ENCODE peak calls at places on chromosomes 1 and 21, in six cellular contexts. Y, C, K, R, Q and V are unnamed samples.

GRCh38 chr21:29793712-29794111 is 146.1 kb downstream of the GRIK1 start:
- DNase-seq in Y (no peak), C (no peak), K (no peak), R (no peak), Q (no peak), V (no peak)

GRCh38 chr21:28257276-28257675 is 735.4 kb downstream of the LTN1 start:
- DNase-seq in Y (peak; percentile 81), C (no peak), K (no peak), R (no peak), Q (no peak), V (no peak)

GRCh38 chr21:28908351-28908750 is 84.3 kb downstream of the LTN1 start:
- DNase-seq in Y (no peak), C (no peak), K (no peak), R (no peak), Q (no peak), V (no peak)

GRCh38 chr1:60386259-60386658 is 312.7 kb upstream of the C1orf87 start:
- DNase-seq in Y (no peak), C (no peak), K (no peak), R (no peak), Q (no peak), V (no peak)

GRCh38 chr1:1432566-1432950 is 2.9 kb upstream of the VWA1 start:
- DNase-seq in Y (no peak), C (no peak), K (no peak), R (no peak), Q (no peak), V (no peak)

GRCh38 chr21:32336711-32337110 is 38.1 kb downstream of the MRAP start:
- DNase-seq in Y (peak; percentile 13), C (no peak), K (no peak), R (no peak), Q (no peak), V (no peak)

GRCh38 chr1:230849451-230850194 is 18.7 kb downstream of the C1orf198 start:
- DNase-seq in Y (peak; percentile 96), C (no peak), K (peak; percentile 80), R (no peak), Q (no peak), V (peak; percentile 77)

GRCh38 chr1:211730347-211730746 is 54.9 kb upstream of the NEK2 start:
- DNase-seq in Y (no peak), C (no peak), K (no peak), R (no peak), Q (no peak), V (no peak)

GRCh38 chr21:26844258-26845065 is 747 bp downstream of the ADAMTS1 start:
- DNase-seq in Y (peak; percentile 61), C (peak; percentile 42), K (no peak), R (no peak), Q (no peak), V (no peak)

GRCh38 chr1:53909946-53910345 is 16.0 kb downstream of the DIO1 start:
- DNase-seq in Y (peak; percentile 41), C (no peak), K (no peak), R (no peak), Q (no peak), V (no peak)

GRCh38 chr1:236518343-236518742 is 5.4 kb upstream of the LGALS8 start:
- DNase-seq in Y (peak; percentile 56), C (no peak), K (no peak), R (no peak), Q (no peak), V (no peak)

GRCh38 chr1:13513063-13513884 is 529 bp downstream of the LRRC38 start:
- DNase-seq in Y (peak; percentile 6), C (no peak), K (no peak), R (no peak), Q (no peak), V (no peak)

GRCh38 chr1:242802973-242803372 is 278.5 kb upstream of the PLD5 start:
- DNase-seq in Y (no peak), C (no peak), K (no peak), R (no peak), Q (no peak), V (no peak)

GRCh38 chr1:67717876-67718275 is 32.9 kb downstream of the GADD45A start:
- DNase-seq in Y (no peak), C (no peak), K (no peak), R (no peak), Q (no peak), V (no peak)
- TF ChIP-seq CTCF in Y (no peak), C (no peak), K (no peak), R (no peak), Q (no peak), V (no peak)

DNA sequence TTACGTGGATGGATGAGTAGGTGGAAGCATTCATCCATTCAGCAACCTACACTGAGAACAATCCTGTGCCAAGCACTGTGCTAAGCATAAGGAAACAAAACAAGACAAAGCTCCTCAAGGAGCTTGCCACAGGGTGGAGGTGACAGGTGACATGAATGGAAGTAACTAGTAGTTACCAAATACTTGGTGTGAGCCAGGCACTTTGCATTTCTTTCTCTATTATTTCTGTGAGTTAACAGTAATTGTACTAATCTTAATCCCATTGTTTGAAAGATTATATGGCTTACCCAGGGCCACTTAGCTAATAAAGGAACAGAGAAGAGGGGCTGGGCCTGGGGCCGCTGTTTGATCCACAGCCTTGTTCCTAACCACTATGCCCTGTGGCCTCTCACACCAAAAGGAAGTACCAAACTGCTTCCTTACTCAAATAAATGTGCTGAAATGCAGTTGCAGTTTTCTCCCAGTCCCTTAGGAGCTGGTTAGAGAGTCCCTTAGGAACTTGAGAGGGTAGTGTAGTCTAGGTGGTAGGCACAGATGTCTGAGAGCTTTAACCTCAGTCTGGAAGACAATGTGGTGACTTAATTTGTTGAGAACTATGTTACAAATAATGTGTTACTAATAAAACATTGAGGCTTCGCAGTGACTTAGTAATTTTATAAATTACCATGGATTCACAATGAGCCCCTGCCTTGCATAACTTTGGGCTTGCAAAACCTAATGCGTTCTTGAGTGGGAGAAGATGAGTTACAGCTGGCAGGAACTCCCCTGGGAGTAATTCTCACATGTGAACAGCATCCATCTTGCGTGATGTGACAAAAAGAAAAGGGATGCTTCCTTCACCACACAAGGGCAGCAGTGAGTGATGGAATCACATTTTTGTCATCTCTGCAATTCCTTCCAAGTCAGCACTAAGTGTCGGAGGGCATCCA is 69.8 kb downstream of the MPZL1 start:
- DNase-seq in Y (peak; percentile 91), C (no peak), K (peak; percentile 98), R (no peak), Q (no peak), V (peak; percentile 97)
- TF ChIP-seq CTCF in Y (no peak), C (no peak), K (peak; percentile 1), R (no peak), Q (no peak), V (peak; percentile 17)

GRCh38 chr1:164673584-164674214 is 114.7 kb downstream of the PBX1 start:
- DNase-seq in Y (no peak), C (no peak), K (no peak), R (no peak), Q (no peak), V (no peak)

GRCh38 chr1:164670026-164670425 is 111.0 kb downstream of the PBX1 start:
- DNase-seq in Y (no peak), C (no peak), K (no peak), R (no peak), Q (no peak), V (no peak)

GRCh38 chr1:164671597-164672327 is 112.8 kb downstream of the PBX1 start:
- DNase-seq in Y (no peak), C (no peak), K (no peak), R (no peak), Q (no peak), V (no peak)

GRCh38 chr1:164675342-164675904 is 116.4 kb downstream of the PBX1 start:
- DNase-seq in Y (no peak), C (peak; percentile 39), K (no peak), R (no peak), Q (no peak), V (no peak)

GRCh38 chr1:164672610-164673009 is 113.6 kb downstream of the PBX1 start:
- DNase-seq in Y (no peak), C (no peak), K (no peak), R (no peak), Q (no peak), V (no peak)
- TF ChIP-seq CTCF in Y (no peak), C (no peak), K (no peak), R (no peak), Q (no peak), V (no peak)

DNA sequence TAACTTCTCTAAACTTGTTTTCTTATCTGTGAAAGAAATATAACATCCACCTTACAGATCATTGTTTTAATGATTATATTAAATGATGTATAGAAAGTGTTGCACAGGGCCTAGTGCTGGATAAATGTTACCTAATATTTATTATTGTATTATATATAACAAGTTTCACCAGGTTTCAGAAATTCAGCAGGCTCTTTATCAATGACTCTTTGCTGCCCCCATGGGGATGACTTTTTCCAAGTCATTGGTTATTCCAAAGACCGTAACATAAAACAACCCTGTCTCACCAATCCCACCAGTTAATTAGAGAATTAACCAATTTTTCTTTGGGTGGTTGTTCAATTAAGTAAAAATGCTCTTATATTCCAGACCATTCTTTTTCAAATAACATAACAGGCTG is 7.3 kb upstream of the DEDD start:
- DNase-seq in Y (peak; percentile 69), C (peak; percentile 74), K (no peak), R (no peak), Q (no peak), V (no peak)
- TF ChIP-seq CTCF in Y (peak; percentile 55), C (no peak), K (peak; percentile 66), R (peak; percentile 53), Q (peak; percentile 81), V (peak; percentile 50)

DNA sequence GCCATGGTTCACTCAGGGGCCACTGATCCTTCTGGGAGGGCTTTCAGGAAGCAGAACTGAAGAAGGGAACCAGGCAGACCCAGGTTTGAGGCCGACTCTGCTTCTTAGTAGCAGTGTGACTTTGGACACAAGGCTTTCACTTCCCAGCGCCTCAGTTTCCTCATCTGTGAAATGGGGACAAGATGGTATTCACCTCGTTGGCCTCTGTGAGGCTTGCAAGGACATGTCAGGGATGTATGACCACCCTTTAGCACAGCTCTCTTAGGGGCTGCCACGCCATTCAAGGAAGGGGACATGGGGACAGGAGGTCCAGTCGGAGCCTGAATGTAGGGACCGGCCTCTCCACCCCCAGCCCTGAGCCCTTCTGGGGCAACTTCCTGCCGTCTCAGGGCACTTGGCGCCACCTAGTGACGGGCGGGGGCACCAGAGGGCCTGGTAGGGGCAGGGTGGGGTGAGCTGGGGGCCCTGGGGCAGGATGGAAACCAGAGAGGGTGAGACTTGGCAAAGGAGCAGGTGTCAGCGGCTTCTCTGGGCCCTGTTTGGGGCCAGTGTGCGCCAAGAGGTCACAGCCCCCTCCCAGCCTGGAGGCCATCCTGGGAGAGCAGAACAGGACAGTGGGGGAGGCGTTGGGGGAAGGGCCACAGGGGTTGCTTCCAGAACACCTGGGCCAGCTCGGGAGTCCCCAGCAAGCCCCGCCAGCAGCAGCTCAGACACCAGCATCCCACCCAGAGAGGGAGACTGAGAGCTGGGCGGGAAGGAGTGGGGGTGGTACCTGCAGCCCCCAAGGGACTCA is 102.6 kb upstream of the TARDBP start:
- DNase-seq in Y (peak; percentile 22), C (peak; percentile 73), K (no peak), R (peak; percentile 87), Q (no peak), V (no peak)
- TF ChIP-seq CTCF in Y (peak; percentile 27), C (peak; percentile 70), K (peak; percentile 27), R (peak; percentile 66), Q (no peak), V (peak; percentile 21)

GRCh38 chr1:6456800-6457466 is 9.0 kb downstream of the TNFRSF25 start:
- DNase-seq in Y (no peak), C (no peak), K (no peak), R (no peak), Q (no peak), V (no peak)
- TF ChIP-seq CTCF in Y (no peak), C (no peak), K (no peak), R (no peak), Q (no peak), V (no peak)